ENCODE peak calls at places on chromosomes 3 and 15, in eight cellular contexts. J, N, M, V, W, F, S and H are unnamed samples.

GRCh38 chr3:111152506-111152905 is 80.9 kb downstream of the NECTIN3 start:
- DNase-seq in M (no peak), S (no peak), F (no peak), V (no peak), N (no peak), J (no peak), W (no peak), H (no peak)

GRCh38 chr3:61601831-61602230 is 40.5 kb downstream of the PTPRG start:
- DNase-seq in F (no peak), N (peak; percentile 71), W (no peak), M (no peak), J (no peak), S (peak; percentile 14), V (no peak), H (no peak)

GRCh38 chr3:112097378-112097777 is 11.2 kb downstream of the C3orf52 start:
- DNase-seq in F (peak; percentile 89), M (no peak), N (no peak), S (peak; percentile 91), W (peak; percentile 100), V (peak; percentile 61), J (peak; percentile 77), H (peak; percentile 100)

GRCh38 chr3:139108253-139108969 is 63.7 kb upstream of the PRR23C start:
- DNase-seq in M (no peak), V (no peak), W (no peak), F (no peak), N (no peak), J (no peak), S (no peak), H (no peak)

GRCh38 chr3:22862111-22862510 is 341.0 kb upstream of the UBE2E2 start:
- DNase-seq in W (no peak), F (no peak), S (no peak), J (no peak), V (no peak), M (no peak), N (no peak), H (no peak)

GRCh38 chr3:194150252-194150934 is 14.4 kb downstream of the HES1 start:
- DNase-seq in V (no peak), J (no peak), F (peak; percentile 55), M (no peak), W (peak; percentile 74), S (peak; percentile 26), N (no peak), H (no peak)

GRCh38 chr15:34013746-34014145 is 25.3 kb downstream of the AVEN start:
- DNase-seq in N (no peak), V (no peak), J (no peak), M (no peak), S (no peak), W (no peak), F (no peak), H (no peak)

GRCh38 chr3:38124324-38125122 is 12.4 kb downstream of the ACAA1 start:
- DNase-seq in S (no peak), W (peak; percentile 82), J (no peak), N (no peak), M (no peak), V (no peak), F (no peak), H (no peak)

GRCh38 chr3:81308296-81308695 is 453.1 kb downstream of the GBE1 start:
- DNase-seq in F (no peak), S (no peak), W (peak; percentile 41), N (no peak), J (no peak), V (no peak), M (no peak), H (no peak)

GRCh38 chr3:64995857-64996564 is 308.2 kb upstream of the ADAMTS9 start:
- DNase-seq in V (no peak), N (no peak), J (no peak), F (no peak), S (no peak), M (no peak), W (no peak), H (no peak)

GRCh38 chr15:67746022-67746421 is 79.3 kb upstream of the SKOR1 start:
- DNase-seq in M (no peak), F (no peak), V (no peak), W (no peak), J (peak; percentile 25), S (no peak), N (no peak), H (no peak)

GRCh38 chr3:161274691-161275298 is 53.7 kb downstream of the NMD3 start:
- DNase-seq in N (no peak), V (peak; percentile 60), M (no peak), F (peak; percentile 34), J (no peak), W (peak; percentile 85), S (peak; percentile 20), H (no peak)

GRCh38 chr15:38748710-38749109 is 184.1 kb upstream of the RASGRP1 start:
- DNase-seq in M (no peak), V (no peak), W (no peak), N (no peak), F (no peak), J (no peak), S (no peak), H (no peak)

GRCh38 chr3:123834631-123835030 is 49.5 kb downstream of the MYLK start:
- DNase-seq in V (no peak), S (no peak), F (no peak), M (no peak), W (peak; percentile 89), N (no peak), J (peak; percentile 66), H (peak; percentile 80)

GRCh38 chr15:66389859-66390382 is 3.2 kb downstream of the MAP2K1 start:
- DNase-seq in J (no peak), S (no peak), N (no peak), F (no peak), W (peak; percentile 48), V (no peak), M (no peak), H (no peak)

GRCh38 chr3:11230125-11230524 is 42.1 kb upstream of the ATG7 start:
- DNase-seq in W (no peak), S (no peak), V (no peak), N (no peak), J (no peak), F (no peak), M (no peak), H (no peak)

GRCh38 chr3:11224010-11224409 is 48.2 kb upstream of the ATG7 start:
- DNase-seq in V (no peak), M (no peak), S (no peak), F (no peak), W (no peak), J (no peak), N (no peak), H (no peak)

GRCh38 chr3:11224870-11225251 is 47.3 kb upstream of the ATG7 start:
- DNase-seq in N (no peak), J (no peak), F (no peak), M (no peak), V (peak; percentile 1), S (no peak), W (no peak), H (no peak)

GRCh38 chr3:11228041-11228440 is 44.2 kb upstream of the ATG7 start:
- DNase-seq in M (peak; percentile 53), S (no peak), N (no peak), F (no peak), V (no peak), W (no peak), J (no peak), H (no peak)

DNA sequence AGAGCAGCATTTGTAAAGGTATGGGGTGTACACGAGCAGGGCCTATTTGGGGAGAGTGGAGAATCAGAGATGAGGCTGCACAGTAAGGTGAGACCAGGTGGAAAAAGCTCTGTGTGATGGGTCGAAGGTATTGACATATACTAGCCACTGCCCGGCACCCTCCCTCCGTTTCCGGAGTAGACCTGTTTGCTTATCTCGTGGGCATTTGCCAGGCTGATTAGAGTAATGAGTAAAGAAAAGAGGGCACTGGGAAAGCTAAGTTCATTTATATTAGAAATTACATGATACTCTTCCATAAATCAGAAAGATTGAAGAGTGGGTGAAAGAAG is 46.2 kb upstream of the ATG7 start:
- DNase-seq in W (no peak), V (no peak), F (peak; percentile 82), S (no peak), N (no peak), J (no peak), M (no peak), H (no peak)
- H3K4me3 ChIP-seq in W (peak overlapping the region; percentile 68), V (peak overlapping the region; percentile 26), F (peak overlapping the region; percentile 22), S (no peak overlapping the region), N (no peak overlapping the region), J (peak overlapping the region; percentile 72), M (no peak overlapping the region), H (peak overlapping the region; percentile 40)

DNA sequence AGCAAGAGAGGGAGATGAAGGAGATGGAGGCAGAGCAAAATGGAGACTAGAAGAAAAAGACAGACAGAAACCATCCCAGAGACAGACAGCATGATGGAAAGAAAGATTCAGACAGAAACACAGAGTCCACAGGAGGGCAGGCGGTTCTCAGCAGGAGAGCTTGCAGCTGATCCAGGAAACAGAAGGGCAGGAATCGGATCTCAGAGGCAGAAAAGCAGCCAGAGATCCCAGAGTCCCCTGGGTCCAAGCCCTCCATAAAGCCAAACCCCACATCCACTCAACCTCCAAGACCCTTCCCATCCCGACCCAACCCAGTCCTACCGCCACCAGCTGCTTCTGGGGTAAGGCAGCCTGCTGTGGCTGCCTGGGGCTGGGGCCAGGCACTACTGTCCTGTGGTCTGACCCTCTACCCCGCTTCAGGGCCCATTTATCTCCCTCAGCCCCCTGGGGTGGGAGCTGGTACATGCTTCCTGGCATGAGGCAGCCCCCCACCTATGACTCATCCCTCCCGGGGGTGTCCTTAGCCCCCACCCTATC is at the start of gene UCN2:
- DNase-seq in F (no peak), W (no peak), N (no peak), M (no peak), V (no peak), J (peak; percentile 85), S (no peak), H (no peak)
- TF ChIP-seq CTCF in F (no peak), W (no peak), N (no peak), M (no peak), V (no peak), J (peak; percentile 21), S (no peak), H (no peak)

DNA sequence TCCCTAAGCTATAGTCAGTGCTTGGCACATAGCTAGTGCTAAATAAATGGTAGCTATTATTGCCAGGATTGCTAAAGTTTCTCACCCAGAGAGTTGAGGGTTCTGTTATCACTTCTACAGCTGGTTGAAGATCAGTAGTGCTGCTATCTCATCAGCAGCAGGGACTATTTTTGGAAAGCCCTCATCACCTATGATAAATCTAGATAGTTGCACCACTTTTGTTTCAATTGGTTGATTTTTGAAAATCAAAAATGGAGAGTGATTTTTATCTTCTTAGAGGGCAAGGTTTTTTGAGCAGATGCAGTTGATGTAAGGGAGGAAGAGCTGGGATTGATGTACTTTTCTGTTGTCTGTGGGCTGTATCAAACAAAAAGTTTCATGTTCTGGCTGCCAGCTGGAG is 101.6 kb downstream of the ST6GAL1 start:
- DNase-seq in J (no peak), M (no peak), F (no peak), W (no peak), V (no peak), S (no peak), N (no peak), H (no peak)
- H3K4me3 ChIP-seq in J (no peak overlapping the region), M (no peak overlapping the region), F (no peak overlapping the region), W (no peak overlapping the region), V (no peak overlapping the region), S (no peak overlapping the region), N (no peak overlapping the region), H (no peak overlapping the region)

DNA sequence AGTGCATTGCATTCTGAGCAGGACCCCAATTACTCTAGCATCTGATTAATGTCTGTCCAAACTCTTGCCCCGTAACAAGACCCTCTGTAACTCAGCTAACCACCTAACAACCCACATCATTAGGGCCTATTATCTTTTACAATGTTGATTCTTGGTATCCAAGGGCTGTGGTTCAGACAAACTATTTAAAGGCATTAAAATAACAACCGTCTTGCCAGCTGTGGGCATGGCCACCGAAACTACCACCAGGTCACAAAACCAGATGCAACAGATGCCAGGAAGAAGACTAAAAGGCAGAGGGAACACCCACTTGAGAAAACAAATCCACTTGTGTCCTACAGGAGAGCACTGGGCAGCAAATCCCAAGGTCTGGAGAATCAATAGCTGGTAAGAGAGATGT is 262.9 kb downstream of the ERC2 start:
- DNase-seq in N (no peak), S (no peak), M (no peak), J (no peak), V (no peak), F (no peak), W (no peak), H (no peak)
- TF ChIP-seq CTCF in N (no peak), S (no peak), M (no peak), J (no peak), V (no peak), F (no peak), W (no peak), H (no peak)